ENCODE peak calls at places on chromosomes 16 and 17, in eight cellular contexts. One of them, this sample, is unnamed.

GRCh38 chr17:80516533-80516932 is 28.1 kb upstream of the RPTOR start:
- DNase-seq in Panc1: no peak
- DNase-seq in transverse colon: no peak
- DNase-seq in stomach: no peak
- DNase-seq in sigmoid colon: no peak
- DNase-seq in HCT116: no peak
- DNase-seq in breast epithelium: no peak
- DNase-seq in suprapubic skin: no peak
- DNase-seq in this sample: no peak

GRCh38 chr17:51397361-51398127 is 137.2 kb downstream of the UTP18 start:
- DNase-seq in suprapubic skin: no peak
- DNase-seq in HCT116: peak
- DNase-seq in breast epithelium: no peak
- DNase-seq in transverse colon: no peak
- DNase-seq in sigmoid colon: no peak
- DNase-seq in Panc1: peak
- DNase-seq in stomach: no peak
- DNase-seq in this sample: no peak

GRCh38 chr16:49515016-49515415 is 141.4 kb downstream of the C16orf78 start:
- DNase-seq in breast epithelium: no peak
- DNase-seq in HCT116: no peak
- DNase-seq in stomach: no peak
- DNase-seq in sigmoid colon: no peak
- DNase-seq in Panc1: no peak
- DNase-seq in suprapubic skin: no peak
- DNase-seq in transverse colon: no peak
- DNase-seq in this sample: no peak

GRCh38 chr17:28270926-28271325 is 48.1 kb upstream of the TMEM97 start:
- DNase-seq in transverse colon: no peak
- DNase-seq in stomach: no peak
- DNase-seq in HCT116: no peak
- DNase-seq in suprapubic skin: no peak
- DNase-seq in Panc1: no peak
- DNase-seq in sigmoid colon: no peak
- DNase-seq in breast epithelium: no peak
- DNase-seq in this sample: no peak

GRCh38 chr16:54067317-54068065 is 219.1 kb downstream of the IRX3 start:
- DNase-seq in suprapubic skin: no peak
- DNase-seq in sigmoid colon: no peak
- DNase-seq in transverse colon: no peak
- DNase-seq in HCT116: no peak
- DNase-seq in Panc1: no peak
- DNase-seq in stomach: no peak
- DNase-seq in breast epithelium: no peak
- DNase-seq in this sample: no peak

GRCh38 chr16:87002717-87003413 is 314.3 kb downstream of the C16orf95 start:
- DNase-seq in suprapubic skin: no peak
- DNase-seq in HCT116: no peak
- DNase-seq in Panc1: no peak
- DNase-seq in sigmoid colon: peak
- DNase-seq in breast epithelium: no peak
- DNase-seq in transverse colon: no peak
- DNase-seq in stomach: no peak
- DNase-seq in this sample: no peak

GRCh38 chr16:71572497-71573116 is 4.3 kb downstream of the TAT start:
- DNase-seq in breast epithelium: no peak
- DNase-seq in stomach: no peak
- DNase-seq in HCT116: no peak
- DNase-seq in Panc1: no peak
- DNase-seq in sigmoid colon: no peak
- DNase-seq in suprapubic skin: no peak
- DNase-seq in transverse colon: no peak
- DNase-seq in this sample: no peak

GRCh38 chr16:90020838-90021382 is 1.7 kb upstream of the DBNDD1 start:
- DNase-seq in HCT116: no peak
- DNase-seq in transverse colon: no peak
- DNase-seq in breast epithelium: no peak
- DNase-seq in suprapubic skin: no peak
- DNase-seq in stomach: no peak
- DNase-seq in sigmoid colon: no peak
- DNase-seq in Panc1: no peak
- DNase-seq in this sample: no peak

GRCh38 chr16:29226782-29227181 is 179.7 kb downstream of the NPIPB11 start:
- DNase-seq in HCT116: no peak
- DNase-seq in suprapubic skin: no peak
- DNase-seq in transverse colon: no peak
- DNase-seq in breast epithelium: no peak
- DNase-seq in stomach: no peak
- DNase-seq in sigmoid colon: no peak
- DNase-seq in Panc1: no peak
- DNase-seq in this sample: no peak

GRCh38 chr17:37642706-37643105 is 540 bp downstream of the DDX52 start:
- DNase-seq in transverse colon: no peak
- DNase-seq in breast epithelium: no peak
- DNase-seq in Panc1: no peak
- DNase-seq in sigmoid colon: no peak
- DNase-seq in stomach: no peak
- DNase-seq in suprapubic skin: no peak
- DNase-seq in HCT116: no peak
- DNase-seq in this sample: no peak

GRCh38 chr16:8577678-8578304 is 12.5 kb downstream of the TMEM114 start:
- DNase-seq in breast epithelium: no peak
- DNase-seq in transverse colon: no peak
- DNase-seq in stomach: no peak
- DNase-seq in HCT116: no peak
- DNase-seq in suprapubic skin: no peak
- DNase-seq in sigmoid colon: no peak
- DNase-seq in Panc1: no peak
- DNase-seq in this sample: no peak

GRCh38 chr17:57955183-57955952 is at the start of gene CUEDC1:
- DNase-seq in stomach: peak
- DNase-seq in transverse colon: peak
- DNase-seq in suprapubic skin: no peak
- DNase-seq in breast epithelium: peak
- DNase-seq in HCT116: no peak
- DNase-seq in sigmoid colon: peak
- DNase-seq in Panc1: no peak
- DNase-seq in this sample: no peak

DNA sequence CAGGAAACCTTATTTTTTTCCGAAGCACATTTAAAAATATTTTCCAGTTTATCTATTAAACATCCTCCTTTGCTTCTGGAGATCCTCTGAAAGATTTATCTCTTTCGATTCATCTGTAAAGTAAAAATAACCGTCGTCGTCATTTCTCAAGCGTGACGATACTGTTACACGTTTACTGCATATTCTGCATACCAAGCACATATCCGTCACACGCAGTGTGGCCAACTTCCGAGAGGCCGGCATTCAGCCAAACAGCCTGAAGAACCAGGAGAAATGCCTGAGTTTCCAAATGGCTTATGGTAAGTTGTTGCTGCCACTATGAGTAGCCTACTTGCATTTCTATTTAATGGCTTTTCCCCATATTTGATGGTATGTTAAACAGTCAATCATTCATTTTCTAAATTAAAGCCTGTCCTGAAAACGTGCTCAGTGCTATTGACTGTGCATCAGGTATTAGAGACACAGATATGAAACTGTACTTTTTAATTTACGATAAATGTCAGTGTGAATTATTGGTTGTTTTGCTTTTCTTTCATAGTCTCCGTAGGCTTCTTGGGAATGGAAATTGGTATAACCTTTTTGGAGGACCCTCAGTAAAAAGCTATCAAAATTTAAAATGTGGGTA is 275.7 kb downstream of the WWOX start:
- DNase-seq in stomach: no peak
- DNase-seq in breast epithelium: no peak
- DNase-seq in transverse colon: peak
- DNase-seq in sigmoid colon: peak
- DNase-seq in HCT116: no peak
- DNase-seq in suprapubic skin: no peak
- DNase-seq in Panc1: no peak
- DNase-seq in this sample: no peak
- TF ChIP-seq POLR2AphosphoS5 in stomach: no peak
- TF ChIP-seq POLR2AphosphoS5 in breast epithelium: no peak
- TF ChIP-seq POLR2AphosphoS5 in transverse colon: peak
- TF ChIP-seq POLR2AphosphoS5 in sigmoid colon: peak
- TF ChIP-seq POLR2AphosphoS5 in HCT116: no peak
- TF ChIP-seq POLR2AphosphoS5 in suprapubic skin: no peak
- TF ChIP-seq POLR2AphosphoS5 in Panc1: no peak
- TF ChIP-seq POLR2AphosphoS5 in this sample: no peak

DNA sequence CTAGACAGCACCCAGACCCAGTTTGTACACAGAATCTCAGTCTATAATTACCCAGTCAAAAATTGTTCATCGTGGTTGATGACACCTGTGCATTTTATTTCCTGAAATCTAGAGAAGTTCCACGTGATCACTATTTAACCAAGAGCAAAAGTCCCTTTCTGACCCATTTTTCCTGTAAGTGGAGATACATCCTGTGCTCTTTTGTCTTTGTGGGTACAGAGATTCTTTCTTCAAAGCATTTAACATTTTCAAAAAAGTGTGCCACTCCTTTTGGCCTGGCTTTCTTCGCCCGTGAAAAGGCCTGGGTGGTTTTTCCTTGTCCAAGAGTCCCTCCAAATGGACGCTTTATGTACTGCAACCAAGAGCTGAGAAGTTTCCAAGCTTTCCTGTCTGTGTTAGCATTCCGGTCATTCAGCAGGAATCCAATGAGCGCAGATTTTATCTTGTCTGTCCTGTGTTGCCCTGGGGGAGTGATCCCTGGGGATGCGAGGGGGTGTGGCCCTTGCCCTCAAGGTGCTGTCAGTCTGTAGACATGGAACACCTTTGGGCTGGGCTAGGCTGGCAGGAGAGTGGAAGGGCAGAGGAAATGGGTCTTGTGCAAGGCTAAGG is 161.1 kb upstream of the CACNG5 start:
- DNase-seq in sigmoid colon: peak
- DNase-seq in HCT116: peak
- DNase-seq in transverse colon: peak
- DNase-seq in breast epithelium: no peak
- DNase-seq in stomach: peak
- DNase-seq in suprapubic skin: no peak
- DNase-seq in Panc1: no peak
- DNase-seq in this sample: no peak
- TF ChIP-seq POLR2AphosphoS5 in sigmoid colon: peak
- TF ChIP-seq POLR2AphosphoS5 in HCT116: no peak
- TF ChIP-seq POLR2AphosphoS5 in transverse colon: no peak
- TF ChIP-seq POLR2AphosphoS5 in breast epithelium: no peak
- TF ChIP-seq POLR2AphosphoS5 in stomach: no peak
- TF ChIP-seq POLR2AphosphoS5 in suprapubic skin: no peak
- TF ChIP-seq POLR2AphosphoS5 in Panc1: no peak
- TF ChIP-seq POLR2AphosphoS5 in this sample: no peak

GRCh38 chr17:82092094-82092586 is 5.9 kb downstream of the FASN start:
- DNase-seq in sigmoid colon: no peak
- DNase-seq in breast epithelium: no peak
- DNase-seq in transverse colon: no peak
- DNase-seq in HCT116: no peak
- DNase-seq in suprapubic skin: no peak
- DNase-seq in stomach: no peak
- DNase-seq in Panc1: no peak
- DNase-seq in this sample: no peak

GRCh38 chr17:82090549-82091263 is 7.3 kb downstream of the FASN start:
- DNase-seq in Panc1: no peak
- DNase-seq in transverse colon: no peak
- DNase-seq in suprapubic skin: no peak
- DNase-seq in breast epithelium: no peak
- DNase-seq in stomach: no peak
- DNase-seq in HCT116: no peak
- DNase-seq in sigmoid colon: no peak
- DNase-seq in this sample: peak

GRCh38 chr17:82091264-82092066 is 6.6 kb downstream of the FASN start:
- DNase-seq in stomach: no peak
- DNase-seq in suprapubic skin: no peak
- DNase-seq in HCT116: no peak
- DNase-seq in breast epithelium: no peak
- DNase-seq in transverse colon: no peak
- DNase-seq in Panc1: no peak
- DNase-seq in sigmoid colon: no peak
- DNase-seq in this sample: peak

GRCh38 chr17:82092995-82093751 is 4.9 kb downstream of the FASN start:
- DNase-seq in sigmoid colon: no peak
- DNase-seq in HCT116: no peak
- DNase-seq in stomach: no peak
- DNase-seq in breast epithelium: no peak
- DNase-seq in suprapubic skin: no peak
- DNase-seq in Panc1: no peak
- DNase-seq in transverse colon: no peak
- DNase-seq in this sample: no peak

DNA sequence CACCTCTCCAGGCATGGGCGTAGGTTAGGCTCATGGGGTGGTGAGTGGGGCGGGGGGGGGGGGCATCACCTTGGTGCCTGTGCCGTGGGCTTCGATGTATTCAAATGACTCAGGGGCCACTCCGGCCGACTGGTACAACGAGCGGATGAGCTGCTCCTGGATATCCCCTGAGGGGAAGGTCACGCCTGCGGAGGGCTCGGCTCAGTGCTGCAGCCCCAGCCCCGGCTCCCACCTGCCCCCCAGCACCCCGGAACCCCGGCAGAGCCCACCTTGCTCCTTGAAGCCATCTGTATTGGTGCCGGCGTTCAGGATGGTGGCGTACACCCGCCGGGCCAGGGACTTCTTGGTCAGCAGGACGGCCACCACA is 5.4 kb downstream of the FASN start:
- DNase-seq in suprapubic skin: no peak
- DNase-seq in transverse colon: peak
- DNase-seq in Panc1: no peak
- DNase-seq in sigmoid colon: no peak
- DNase-seq in stomach: no peak
- DNase-seq in HCT116: no peak
- DNase-seq in breast epithelium: no peak
- DNase-seq in this sample: no peak
- TF ChIP-seq POLR2AphosphoS5 in suprapubic skin: no peak
- TF ChIP-seq POLR2AphosphoS5 in transverse colon: no peak
- TF ChIP-seq POLR2AphosphoS5 in Panc1: no peak
- TF ChIP-seq POLR2AphosphoS5 in sigmoid colon: no peak
- TF ChIP-seq POLR2AphosphoS5 in stomach: no peak
- TF ChIP-seq POLR2AphosphoS5 in HCT116: no peak
- TF ChIP-seq POLR2AphosphoS5 in breast epithelium: no peak
- TF ChIP-seq POLR2AphosphoS5 in this sample: no peak

DNA sequence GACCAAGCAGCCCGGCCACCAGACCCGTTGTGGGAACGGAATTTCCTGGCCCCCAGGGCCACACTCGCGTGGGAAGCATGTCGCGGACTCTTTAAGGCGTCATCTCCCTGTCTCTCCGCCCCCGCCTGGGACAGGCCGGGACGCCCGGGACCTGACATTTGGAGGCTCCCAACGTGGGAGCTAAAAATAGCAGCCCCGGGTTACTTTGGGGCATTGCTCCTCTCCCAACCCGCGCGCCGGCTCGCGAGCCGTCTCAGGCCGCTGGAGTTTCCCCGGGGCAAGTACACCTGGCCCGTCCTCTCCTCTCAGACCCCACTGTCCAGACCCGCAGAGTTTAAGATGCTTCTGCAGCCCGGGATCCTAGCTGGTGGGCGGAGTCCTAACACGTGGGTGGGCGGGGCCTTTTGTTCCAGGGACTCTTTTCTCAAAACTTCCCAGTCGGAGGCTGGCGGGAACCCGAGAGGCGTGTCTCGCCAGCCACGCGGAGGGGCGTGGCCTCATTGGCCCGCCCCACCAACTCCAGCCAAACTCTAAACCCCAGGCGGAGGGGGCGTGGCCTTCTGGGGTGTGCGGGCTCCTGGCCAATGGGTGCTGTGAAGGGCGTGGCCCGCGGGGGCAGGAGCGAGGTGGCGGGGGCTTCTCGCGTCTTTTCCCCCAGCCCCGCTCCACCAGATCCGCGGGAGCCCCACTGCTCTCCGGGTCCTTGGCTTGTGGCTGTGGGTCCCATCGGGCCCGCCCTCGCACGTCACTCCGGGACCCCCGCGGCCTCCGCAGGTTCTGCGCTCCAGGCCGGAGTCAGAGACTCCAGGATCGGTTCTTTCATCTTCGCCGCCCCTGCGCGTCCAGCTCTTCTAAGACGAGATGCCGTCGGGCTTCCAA is at the start of gene SLC2A4:
- DNase-seq in Panc1: peak
- DNase-seq in sigmoid colon: peak
- DNase-seq in HCT116: peak
- DNase-seq in suprapubic skin: peak
- DNase-seq in stomach: peak
- DNase-seq in transverse colon: peak
- DNase-seq in breast epithelium: peak
- DNase-seq in this sample: peak
- TF ChIP-seq POLR2AphosphoS5 in Panc1: no peak
- TF ChIP-seq POLR2AphosphoS5 in sigmoid colon: peak
- TF ChIP-seq POLR2AphosphoS5 in HCT116: peak
- TF ChIP-seq POLR2AphosphoS5 in suprapubic skin: no peak
- TF ChIP-seq POLR2AphosphoS5 in stomach: no peak
- TF ChIP-seq POLR2AphosphoS5 in transverse colon: peak
- TF ChIP-seq POLR2AphosphoS5 in breast epithelium: no peak
- TF ChIP-seq POLR2AphosphoS5 in this sample: no peak